ENCODE peak calls at places on chromosomes 12 and 14, in five cellular contexts. D is upper lobe of right lung, K is lung, S is H1, E is ovary. A is an unnamed sample.

GRCh38 chr14:71776463-71777359 is 155.5 kb upstream of the RGS6 start:
- DNase-seq in D (no peak), K (no peak), S (no peak), E (no peak), A (peak; percentile 19)

GRCh38 chr14:53509227-53509822 is 356.2 kb upstream of the DDHD1 start:
- DNase-seq in D (no peak), K (no peak), S (no peak), E (peak; percentile 63), A (peak; percentile 11)

GRCh38 chr12:47752552-47752951 is 6.1 kb downstream of the RAPGEF3 start:
- DNase-seq in D (no peak), K (no peak), S (no peak), E (no peak), A (no peak)

GRCh38 chr12:68564166-68564565 is 46.5 kb upstream of the RAP1B start:
- DNase-seq in D (no peak), K (no peak), S (no peak), E (no peak), A (no peak)

GRCh38 chr12:47963340-47964040 is at the start of gene TMEM106C:
- DNase-seq in D (peak; percentile 95), K (peak; percentile 91), S (peak; percentile 97), E (peak; percentile 96), A (peak; percentile 97)

GRCh38 chr12:58416211-58416610 is 474.8 kb downstream of the ATP23 start:
- DNase-seq in D (no peak), K (no peak), S (no peak), E (no peak), A (peak; percentile 85)

GRCh38 chr12:68081561-68081960 is 78.0 kb downstream of the IFNG start:
- DNase-seq in D (no peak), K (no peak), S (no peak), E (no peak), A (no peak)

GRCh38 chr14:74763803-74764531 is 851 bp downstream of the YLPM1 start:
- DNase-seq in D (no peak), K (no peak), S (peak; percentile 48), E (no peak), A (peak; percentile 22)

GRCh38 chr14:104136472-104137296 is 1.7 kb upstream of the KIF26A start:
- DNase-seq in D (peak; percentile 62), K (no peak), S (peak; percentile 59), E (peak; percentile 31), A (no peak)

GRCh38 chr12:3237154-3237520 is 160.0 kb downstream of the TSPAN9 start:
- DNase-seq in D (no peak), K (no peak), S (no peak), E (no peak), A (no peak)

GRCh38 chr12:33734871-33735270 is 287.4 kb upstream of the ALG10 start:
- DNase-seq in D (no peak), K (no peak), S (no peak), E (no peak), A (no peak)

GRCh38 chr12:131703161-131703560 is 7.7 kb upstream of the SFSWAP start:
- DNase-seq in D (no peak), K (no peak), S (no peak), E (no peak), A (no peak)

GRCh38 chr14:99716091-99716849 is 32.2 kb downstream of the CYP46A1 start:
- DNase-seq in D (no peak), K (peak; percentile 15), S (no peak), E (no peak), A (no peak)

GRCh38 chr12:116222358-116222757 is 55.1 kb downstream of the MED13L start:
- DNase-seq in D (no peak), K (peak; percentile 85), S (no peak), E (peak; percentile 66), A (peak; percentile 95)

GRCh38 chr14:51020024-51020710 is 74.7 kb downstream of the TRIM9 start:
- DNase-seq in D (no peak), K (no peak), S (no peak), E (no peak), A (peak; percentile 27)

GRCh38 chr14:88095791-88096190 is 90.9 kb downstream of the GPR65 start:
- DNase-seq in D (no peak), K (no peak), S (no peak), E (no peak), A (no peak)

GRCh38 chr12:57164966-57165365 is 17.5 kb upstream of the LRP1-AS start:
- DNase-seq in D (no peak), K (no peak), S (no peak), E (no peak), A (no peak)

GRCh38 chr14:31834616-31835015 is 242.5 kb upstream of the ARHGAP5 start:
- DNase-seq in D (no peak), K (no peak), S (no peak), E (no peak), A (no peak)

GRCh38 chr12:80714055-80714454 is 2.7 kb upstream of the MYF5 start:
- DNase-seq in D (no peak), K (no peak), S (no peak), E (no peak), A (peak; percentile 32)

GRCh38 chr12:120230326-120230973 is 29.5 kb upstream of the RPLP0 start:
- DNase-seq in D (no peak), K (peak; percentile 56), S (peak; percentile 83), E (peak; percentile 53), A (peak; percentile 92)

GRCh38 chr12:13835657-13836056 is 145.7 kb downstream of the GRIN2B start:
- DNase-seq in D (no peak), K (no peak), S (no peak), E (no peak), A (no peak)

GRCh38 chr12:23980826-23981225 is 31.4 kb upstream of the SOX5 start:
- DNase-seq in D (no peak), K (no peak), S (no peak), E (no peak), A (no peak)

GRCh38 chr12:106358410-106359241 is 1.1 kb downstream of the POLR3B start:
- DNase-seq in D (peak; percentile 73), K (peak; percentile 70), S (no peak), E (no peak), A (no peak)

GRCh38 chr14:65281991-65282908 is 130.3 kb upstream of the FUT8 start:
- DNase-seq in D (no peak), K (no peak), S (peak; percentile 63), E (no peak), A (no peak)

GRCh38 chr14:77212933-77213656 is 31.5 kb downstream of the TMEM63C start:
- DNase-seq in D (peak; percentile 70), K (peak; percentile 38), S (peak; percentile 90), E (no peak), A (peak; percentile 69)

GRCh38 chr12:93419388-93420034 is 22.2 kb downstream of the UBE2N start:
- DNase-seq in D (no peak), K (no peak), S (no peak), E (no peak), A (peak; percentile 66)

GRCh38 chr12:24741216-24741615 is 207.7 kb downstream of the BCAT1 start:
- DNase-seq in D (no peak), K (no peak), S (no peak), E (no peak), A (no peak)

GRCh38 chr12:103829092-103829491 is 11.9 kb downstream of the NT5DC3 start:
- DNase-seq in D (no peak), K (no peak), S (no peak), E (no peak), A (no peak)

GRCh38 chr12:91542048-91542447 is 359.4 kb upstream of the DCN start:
- DNase-seq in D (no peak), K (no peak), S (no peak), E (no peak), A (no peak)

GRCh38 chr14:62691613-62692489 is 353.4 kb downstream of the KCNH5 start:
- DNase-seq in D (no peak), K (peak; percentile 46), S (no peak), E (no peak), A (peak; percentile 27)

GRCh38 chr14:70907996-70908917 is 998 bp downstream of the PCNX1 start:
- DNase-seq in D (peak; percentile 82), K (peak; percentile 42), S (peak; percentile 88), E (peak; percentile 78), A (peak; percentile 81)

GRCh38 chr12:645563-646071 is 17.6 kb downstream of the NINJ2 start:
- DNase-seq in D (no peak), K (no peak), S (no peak), E (peak; percentile 54), A (peak; percentile 78)

GRCh38 chr12:646303-647038 is 16.8 kb downstream of the NINJ2 start:
- DNase-seq in D (no peak), K (peak; percentile 54), S (no peak), E (peak; percentile 56), A (no peak)

GRCh38 chr12:647039-647712 is 16.1 kb downstream of the NINJ2 start:
- DNase-seq in D (no peak), K (no peak), S (no peak), E (no peak), A (no peak)

GRCh38 chr12:644818-645552 is 18.3 kb downstream of the NINJ2 start:
- DNase-seq in D (no peak), K (no peak), S (no peak), E (no peak), A (peak; percentile 84)

DNA sequence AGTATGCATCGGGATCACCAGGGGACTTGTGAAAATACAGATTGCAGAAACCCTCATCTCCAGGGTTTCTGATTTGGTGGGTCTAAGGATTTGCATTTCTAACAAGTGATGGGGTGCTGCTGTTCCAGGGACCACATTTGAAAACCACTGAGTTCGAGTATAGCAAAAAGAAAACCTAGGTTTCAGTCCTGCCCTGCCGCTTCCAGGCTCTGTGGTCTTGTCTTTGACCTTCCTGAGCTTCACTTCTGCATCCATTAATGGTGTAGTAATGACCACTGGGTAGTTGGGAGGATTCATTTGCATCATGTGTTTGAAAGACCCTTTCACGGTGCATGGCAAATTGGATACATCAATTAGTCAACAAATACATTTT is 15.5 kb downstream of the NINJ2 start:
- DNase-seq in D (no peak), K (no peak), S (no peak), E (no peak), A (no peak)
- H3K4me1 ChIP-seq in D (peaks cover 36% of the 10 kb centered on the region), K (peaks cover 14% of the 10 kb centered on the region), S (peaks cover 2% of the 10 kb centered on the region), E (peaks cover 19% of the 10 kb centered on the region), A (peaks cover 13% of the 10 kb centered on the region)

DNA sequence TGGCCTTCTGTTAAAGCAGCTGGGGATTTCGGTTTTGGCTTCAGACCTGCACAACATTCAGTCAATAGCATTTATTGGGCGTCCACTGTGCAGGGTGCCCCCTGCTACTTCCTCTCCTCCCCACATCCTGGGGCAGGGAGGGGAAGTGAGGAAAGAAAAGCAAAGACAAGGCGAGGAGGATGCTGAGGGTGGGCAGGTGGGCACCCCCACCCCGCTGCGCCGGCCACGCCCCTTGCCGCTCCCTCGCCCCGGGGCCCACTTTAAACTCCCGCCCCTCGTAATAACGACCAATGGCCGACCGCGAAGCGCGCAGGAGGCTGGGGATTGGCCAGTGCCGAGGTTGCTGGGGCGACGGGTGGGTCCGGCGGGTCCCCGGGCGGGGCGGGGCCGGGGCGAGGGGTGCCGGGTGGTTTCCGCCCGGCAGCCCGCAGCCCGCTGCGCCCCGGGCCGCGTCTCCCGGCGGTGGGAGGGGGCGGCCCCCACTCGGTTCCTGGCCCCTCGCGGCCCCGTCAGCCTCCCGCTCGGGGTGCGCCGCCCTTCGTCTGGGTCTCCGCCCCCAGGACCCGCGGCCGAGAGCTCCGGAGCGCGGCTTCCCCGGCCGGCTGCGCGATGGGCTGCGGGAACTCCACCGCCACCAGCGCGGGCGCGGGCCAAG is at the start of gene C12orf75:
- DNase-seq in D (peak; percentile 79), K (peak; percentile 55), S (peak; percentile 92), E (peak; percentile 74), A (peak; percentile 67)
- H3K27ac ChIP-seq in D (no peak within 1 kb of the TSS), K (no peak within 1 kb of the TSS), S (no peak within 1 kb of the TSS), E (no peak within 1 kb of the TSS), A (no peak within 1 kb of the TSS)

GRCh38 chr12:54415223-54415929 is 3.7 kb downstream of the ITGA5 start:
- DNase-seq in D (no peak), K (no peak), S (no peak), E (no peak), A (no peak)
- H3K4me1 ChIP-seq in D (peaks cover 70% of the 10 kb centered on the region), K (peaks cover 28% of the 10 kb centered on the region), S (peaks cover 1% of the 10 kb centered on the region), E (peaks cover 19% of the 10 kb centered on the region), A (peaks cover 6% of the 10 kb centered on the region)

GRCh38 chr12:82870825-82871377 is 184.2 kb downstream of the TMTC2 start:
- DNase-seq in D (no peak), K (no peak), S (no peak), E (no peak), A (no peak)
- H3K27ac ChIP-seq in D (no peak overlapping the region), K (no peak overlapping the region), S (no peak overlapping the region), E (no peak overlapping the region), A (peak overlapping the region; percentile 13)